ENCODE peak calls at places on chromosomes 3 and 15, in four cellular contexts. T is fibroblast of mammary gland; D is OCI-LY7; V is CD8-positive, alpha-beta T cell. Y is an unnamed sample.

GRCh38 chr3:81249540-81250029 is 511.9 kb downstream of the GBE1 start:
- DNase-seq in T (peak), D (no peak), V (no peak), Y (peak)

GRCh38 chr3:53170325-53171108 is 9.5 kb downstream of the PRKCD start:
- DNase-seq in T (no peak), D (peak), V (no peak), Y (no peak)

GRCh38 chr3:85304360-85304964 is 345.7 kb downstream of the CADM2 start:
- DNase-seq in T (no peak), D (no peak), V (no peak), Y (no peak)

GRCh38 chr15:48437178-48437577 is 105.9 kb downstream of the DUT start:
- DNase-seq in T (peak), D (no peak), V (no peak), Y (peak)

GRCh38 chr15:69380100-69380725 is 33.9 kb upstream of the KIF23 start:
- DNase-seq in T (no peak), D (no peak), V (no peak), Y (peak)

GRCh38 chr3:10697918-10698317 is 118.1 kb upstream of the SLC6A11 start:
- DNase-seq in T (no peak), D (no peak), V (no peak), Y (peak)

GRCh38 chr3:197534348-197534725 is 21.4 kb downstream of the BDH1 start:
- DNase-seq in T (no peak), D (no peak), V (no peak), Y (peak)

GRCh38 chr15:61115679-61116078 is 113.4 kb downstream of the RORA start:
- DNase-seq in T (peak), D (no peak), V (no peak), Y (peak)

GRCh38 chr3:43953814-43954241 is 263.1 kb downstream of the ABHD5 start:
- DNase-seq in T (peak), D (no peak), V (no peak), Y (peak)

GRCh38 chr15:90889736-90890456 is 5.6 kb downstream of the FES start:
- DNase-seq in T (no peak), D (no peak), V (no peak), Y (no peak)

GRCh38 chr15:71746719-71747118 is 63.6 kb upstream of the NR2E3 start:
- DNase-seq in T (no peak), D (no peak), V (no peak), Y (no peak)

GRCh38 chr15:66369773-66370651 is 13.5 kb upstream of the TIPIN start:
- DNase-seq in T (no peak), D (peak), V (no peak), Y (peak)

GRCh38 chr3:124628865-124629264 is 101.4 kb upstream of the UMPS start:
- DNase-seq in T (no peak), D (no peak), V (no peak), Y (no peak)

GRCh38 chr3:129112308-129113052 is 9.1 kb downstream of the RAB43 start:
- DNase-seq in T (no peak), D (peak), V (no peak), Y (no peak)

DNA sequence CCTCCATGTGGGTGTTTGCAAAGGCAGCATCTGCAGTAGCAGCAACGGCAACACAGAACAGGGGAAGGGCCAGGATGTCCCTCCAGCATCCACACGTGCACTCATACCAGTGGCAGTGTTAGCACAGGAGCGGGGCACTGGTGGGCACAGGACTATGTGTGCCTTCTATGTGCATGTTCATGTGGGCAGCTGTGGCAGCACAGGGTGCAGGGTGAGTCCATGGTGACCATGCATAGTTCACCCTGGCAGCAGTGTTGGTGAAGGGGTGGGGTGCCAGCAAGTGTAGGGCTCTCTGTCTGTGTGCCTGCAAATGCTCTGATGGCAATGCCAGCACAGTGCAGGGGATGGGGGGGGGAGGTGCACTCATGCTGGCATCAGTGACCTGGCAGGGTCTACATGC is 222.1 kb upstream of the SOX14 start:
- DNase-seq in T (no peak), D (no peak), V (no peak), Y (no peak)
- TF ChIP-seq CTCF in T (no peak), D (no peak), V (no peak), Y (no peak)

GRCh38 chr3:32719335-32719734 is 34.3 kb downstream of the CNOT10 start:
- DNase-seq in T (no peak), D (no peak), V (no peak), Y (no peak)
- TF ChIP-seq CTCF in T (no peak), D (no peak), V (no peak), Y (no peak)

GRCh38 chr15:38564557-38565286 is at the start of gene RASGRP1:
- DNase-seq in T (peak), D (peak), V (peak), Y (peak)
- TF ChIP-seq CTCF in T (no peak), D (peak), V (no peak), Y (no peak)

DNA sequence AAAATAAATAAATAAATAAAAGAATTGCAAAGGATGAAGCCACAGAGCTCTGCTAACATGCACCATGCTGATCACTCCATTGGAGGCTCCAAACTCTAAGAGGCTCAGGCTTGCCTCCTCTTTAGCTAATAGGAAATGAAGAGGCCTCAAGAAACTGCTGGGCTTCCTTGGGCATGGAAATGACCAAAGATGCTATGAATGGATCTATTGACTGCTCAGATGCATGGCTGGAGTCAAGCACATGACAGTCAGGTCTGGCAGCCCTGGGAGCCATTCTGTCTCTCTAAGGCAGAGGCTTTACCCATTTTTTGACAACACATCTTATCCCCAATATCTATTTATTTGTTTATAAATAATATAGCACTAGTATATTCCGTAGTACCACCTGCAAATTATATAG is 5.3 kb upstream of the LIPC start:
- DNase-seq in T (no peak), D (no peak), V (no peak), Y (no peak)
- TF ChIP-seq CTCF in T (no peak), D (no peak), V (no peak), Y (no peak)

GRCh38 chr15:70569139-70569717 is 194.1 kb downstream of the UACA start:
- DNase-seq in T (peak), D (no peak), V (no peak), Y (peak)

GRCh38 chr15:70562906-70563305 is 200.5 kb downstream of the UACA start:
- DNase-seq in T (no peak), D (no peak), V (no peak), Y (no peak)

GRCh38 chr15:70563561-70564095 is 199.7 kb downstream of the UACA start:
- DNase-seq in T (no peak), D (no peak), V (no peak), Y (no peak)

GRCh38 chr15:70566989-70567388 is 196.4 kb downstream of the UACA start:
- DNase-seq in T (no peak), D (no peak), V (no peak), Y (no peak)

GRCh38 chr15:70566047-70566835 is 197.1 kb downstream of the UACA start:
- DNase-seq in T (no peak), D (no peak), V (no peak), Y (no peak)
- TF ChIP-seq CTCF in T (no peak), D (no peak), V (no peak), Y (no peak)